ENCODE peak calls at places on chromosomes 2 and 18, in six cellular contexts. One of them, this sample, is unnamed. For H3K36me3 and H3K27me3, the result is how much of the 10 kb centered on the place peaks cover.

GRCh38 chr2:190407246-190407661 is 901 bp upstream of the MFSD6 start:
- DNase-seq in heart right ventricle: no peak
- DNase-seq in cardiac muscle cell: no peak
- DNase-seq in H1: no peak
- DNase-seq in tibial nerve: no peak
- DNase-seq in thoracic aorta: no peak
- DNase-seq in this sample: no peak

GRCh38 chr18:7023581-7023980 is 94.0 kb downstream of the LAMA1 start:
- DNase-seq in cardiac muscle cell: no peak
- DNase-seq in thoracic aorta: no peak
- DNase-seq in tibial nerve: no peak
- DNase-seq in H1: no peak
- DNase-seq in heart right ventricle: no peak
- DNase-seq in this sample: no peak

GRCh38 chr2:191686079-191686478 is 8.1 kb downstream of the NABP1 start:
- DNase-seq in cardiac muscle cell: no peak
- DNase-seq in H1: no peak
- DNase-seq in thoracic aorta: no peak
- DNase-seq in tibial nerve: no peak
- DNase-seq in heart right ventricle: no peak
- DNase-seq in this sample: no peak

GRCh38 chr2:145186303-145186702 is 666.4 kb upstream of the ZEB2 start:
- DNase-seq in thoracic aorta: no peak
- DNase-seq in heart right ventricle: no peak
- DNase-seq in tibial nerve: peak
- DNase-seq in cardiac muscle cell: no peak
- DNase-seq in H1: peak
- DNase-seq in this sample: peak

GRCh38 chr2:40488101-40488598 is 36.3 kb upstream of the SLC8A1 start:
- DNase-seq in cardiac muscle cell: peak
- DNase-seq in heart right ventricle: no peak
- DNase-seq in thoracic aorta: no peak
- DNase-seq in tibial nerve: no peak
- DNase-seq in H1: no peak
- DNase-seq in this sample: no peak

GRCh38 chr18:77055429-77056310 is 76.9 kb downstream of the MBP start:
- DNase-seq in tibial nerve: no peak
- DNase-seq in H1: no peak
- DNase-seq in cardiac muscle cell: no peak
- DNase-seq in thoracic aorta: no peak
- DNase-seq in heart right ventricle: peak
- DNase-seq in this sample: no peak

GRCh38 chr2:96091141-96091710 is 25.1 kb downstream of the ADRA2B start:
- DNase-seq in cardiac muscle cell: no peak
- DNase-seq in thoracic aorta: no peak
- DNase-seq in H1: peak
- DNase-seq in tibial nerve: no peak
- DNase-seq in heart right ventricle: no peak
- DNase-seq in this sample: peak

GRCh38 chr2:109209412-109209811 is 80.4 kb downstream of the SH3RF3 start:
- DNase-seq in H1: no peak
- DNase-seq in thoracic aorta: no peak
- DNase-seq in heart right ventricle: no peak
- DNase-seq in cardiac muscle cell: no peak
- DNase-seq in tibial nerve: no peak
- DNase-seq in this sample: no peak

GRCh38 chr2:221562226-221562625 is 9.9 kb downstream of the EPHA4 start:
- DNase-seq in heart right ventricle: no peak
- DNase-seq in H1: no peak
- DNase-seq in cardiac muscle cell: no peak
- DNase-seq in thoracic aorta: no peak
- DNase-seq in tibial nerve: no peak
- DNase-seq in this sample: no peak

GRCh38 chr18:34492652-34493051 is 217.4 kb upstream of the DTNA start:
- DNase-seq in H1: no peak
- DNase-seq in tibial nerve: no peak
- DNase-seq in heart right ventricle: no peak
- DNase-seq in thoracic aorta: no peak
- DNase-seq in cardiac muscle cell: no peak
- DNase-seq in this sample: peak

GRCh38 chr2:43193996-43194869 is 32.2 kb downstream of the ZFP36L2 start:
- DNase-seq in tibial nerve: no peak
- DNase-seq in H1: no peak
- DNase-seq in thoracic aorta: no peak
- DNase-seq in heart right ventricle: no peak
- DNase-seq in cardiac muscle cell: no peak
- DNase-seq in this sample: no peak

GRCh38 chr2:43190305-43191052 is 35.9 kb downstream of the ZFP36L2 start:
- DNase-seq in cardiac muscle cell: no peak
- DNase-seq in thoracic aorta: no peak
- DNase-seq in H1: no peak
- DNase-seq in heart right ventricle: no peak
- DNase-seq in tibial nerve: no peak
- DNase-seq in this sample: no peak

GRCh38 chr2:43192039-43192438 is 34.4 kb downstream of the ZFP36L2 start:
- DNase-seq in heart right ventricle: no peak
- DNase-seq in tibial nerve: no peak
- DNase-seq in H1: no peak
- DNase-seq in thoracic aorta: no peak
- DNase-seq in cardiac muscle cell: no peak
- DNase-seq in this sample: peak

GRCh38 chr2:43192939-43193651 is 33.3 kb downstream of the ZFP36L2 start:
- DNase-seq in tibial nerve: no peak
- DNase-seq in cardiac muscle cell: no peak
- DNase-seq in thoracic aorta: no peak
- DNase-seq in H1: no peak
- DNase-seq in heart right ventricle: no peak
- DNase-seq in this sample: no peak

GRCh38 chr2:43193652-43193995 is 32.8 kb downstream of the ZFP36L2 start:
- DNase-seq in H1: no peak
- DNase-seq in tibial nerve: no peak
- DNase-seq in cardiac muscle cell: no peak
- DNase-seq in heart right ventricle: no peak
- DNase-seq in thoracic aorta: no peak
- DNase-seq in this sample: no peak
- H3K4me3 ChIP-seq in H1: no peak
- H3K4me3 ChIP-seq in tibial nerve: no peak
- H3K4me3 ChIP-seq in cardiac muscle cell: no peak
- H3K4me3 ChIP-seq in heart right ventricle: no peak
- H3K4me3 ChIP-seq in thoracic aorta: no peak
- H3K4me3 ChIP-seq in this sample: no peak

GRCh38 chr2:27369471-27370025 is 590 bp downstream of the EIF2B4 start:
- DNase-seq in H1: peak
- DNase-seq in tibial nerve: no peak
- DNase-seq in thoracic aorta: no peak
- DNase-seq in cardiac muscle cell: no peak
- DNase-seq in heart right ventricle: no peak
- DNase-seq in this sample: peak
- H3K36me3 ChIP-seq in H1: under half
- H3K36me3 ChIP-seq in tibial nerve: under half
- H3K36me3 ChIP-seq in thoracic aorta: half or more
- H3K36me3 ChIP-seq in cardiac muscle cell: under half
- H3K36me3 ChIP-seq in heart right ventricle: under half
- H3K36me3 ChIP-seq in this sample: under half

GRCh38 chr2:118810766-118811165 is 36.7 kb downstream of the EN1 start:
- DNase-seq in thoracic aorta: no peak
- DNase-seq in tibial nerve: no peak
- DNase-seq in heart right ventricle: no peak
- DNase-seq in H1: no peak
- DNase-seq in cardiac muscle cell: no peak
- DNase-seq in this sample: no peak
- H3K27me3 ChIP-seq in thoracic aorta: under half
- H3K27me3 ChIP-seq in tibial nerve: under half
- H3K27me3 ChIP-seq in heart right ventricle: half or more
- H3K27me3 ChIP-seq in H1: under half
- H3K27me3 ChIP-seq in cardiac muscle cell: under half
- H3K27me3 ChIP-seq in this sample: under half

GRCh38 chr2:26302846-26303245 is 43.1 kb upstream of the SELENOI start:
- DNase-seq in heart right ventricle: no peak
- DNase-seq in thoracic aorta: no peak
- DNase-seq in H1: no peak
- DNase-seq in tibial nerve: no peak
- DNase-seq in cardiac muscle cell: no peak
- DNase-seq in this sample: no peak

GRCh38 chr2:26298286-26298637 is 47.7 kb upstream of the SELENOI start:
- DNase-seq in cardiac muscle cell: no peak
- DNase-seq in H1: no peak
- DNase-seq in thoracic aorta: no peak
- DNase-seq in tibial nerve: no peak
- DNase-seq in heart right ventricle: no peak
- DNase-seq in this sample: peak

GRCh38 chr2:26298638-26299393 is 47.1 kb upstream of the SELENOI start:
- DNase-seq in tibial nerve: no peak
- DNase-seq in heart right ventricle: no peak
- DNase-seq in cardiac muscle cell: peak
- DNase-seq in thoracic aorta: no peak
- DNase-seq in H1: peak
- DNase-seq in this sample: peak

GRCh38 chr2:26299488-26300092 is 46.4 kb upstream of the SELENOI start:
- DNase-seq in tibial nerve: no peak
- DNase-seq in cardiac muscle cell: peak
- DNase-seq in heart right ventricle: no peak
- DNase-seq in thoracic aorta: no peak
- DNase-seq in H1: peak
- DNase-seq in this sample: peak

GRCh38 chr2:26300234-26300641 is 45.7 kb upstream of the SELENOI start:
- DNase-seq in H1: no peak
- DNase-seq in thoracic aorta: no peak
- DNase-seq in heart right ventricle: no peak
- DNase-seq in cardiac muscle cell: no peak
- DNase-seq in tibial nerve: no peak
- DNase-seq in this sample: no peak
- H3K4me3 ChIP-seq in H1: peak
- H3K4me3 ChIP-seq in thoracic aorta: peak
- H3K4me3 ChIP-seq in heart right ventricle: no peak
- H3K4me3 ChIP-seq in cardiac muscle cell: peak
- H3K4me3 ChIP-seq in tibial nerve: peak
- H3K4me3 ChIP-seq in this sample: no peak

GRCh38 chr2:21781962-21782361 is 658.2 kb downstream of the TDRD15 start:
- DNase-seq in tibial nerve: no peak
- DNase-seq in thoracic aorta: no peak
- DNase-seq in heart right ventricle: no peak
- DNase-seq in H1: no peak
- DNase-seq in cardiac muscle cell: no peak
- DNase-seq in this sample: no peak
- H3K36me3 ChIP-seq in tibial nerve: under half
- H3K36me3 ChIP-seq in thoracic aorta: under half
- H3K36me3 ChIP-seq in heart right ventricle: under half
- H3K36me3 ChIP-seq in H1: under half
- H3K36me3 ChIP-seq in cardiac muscle cell: under half
- H3K36me3 ChIP-seq in this sample: under half

DNA sequence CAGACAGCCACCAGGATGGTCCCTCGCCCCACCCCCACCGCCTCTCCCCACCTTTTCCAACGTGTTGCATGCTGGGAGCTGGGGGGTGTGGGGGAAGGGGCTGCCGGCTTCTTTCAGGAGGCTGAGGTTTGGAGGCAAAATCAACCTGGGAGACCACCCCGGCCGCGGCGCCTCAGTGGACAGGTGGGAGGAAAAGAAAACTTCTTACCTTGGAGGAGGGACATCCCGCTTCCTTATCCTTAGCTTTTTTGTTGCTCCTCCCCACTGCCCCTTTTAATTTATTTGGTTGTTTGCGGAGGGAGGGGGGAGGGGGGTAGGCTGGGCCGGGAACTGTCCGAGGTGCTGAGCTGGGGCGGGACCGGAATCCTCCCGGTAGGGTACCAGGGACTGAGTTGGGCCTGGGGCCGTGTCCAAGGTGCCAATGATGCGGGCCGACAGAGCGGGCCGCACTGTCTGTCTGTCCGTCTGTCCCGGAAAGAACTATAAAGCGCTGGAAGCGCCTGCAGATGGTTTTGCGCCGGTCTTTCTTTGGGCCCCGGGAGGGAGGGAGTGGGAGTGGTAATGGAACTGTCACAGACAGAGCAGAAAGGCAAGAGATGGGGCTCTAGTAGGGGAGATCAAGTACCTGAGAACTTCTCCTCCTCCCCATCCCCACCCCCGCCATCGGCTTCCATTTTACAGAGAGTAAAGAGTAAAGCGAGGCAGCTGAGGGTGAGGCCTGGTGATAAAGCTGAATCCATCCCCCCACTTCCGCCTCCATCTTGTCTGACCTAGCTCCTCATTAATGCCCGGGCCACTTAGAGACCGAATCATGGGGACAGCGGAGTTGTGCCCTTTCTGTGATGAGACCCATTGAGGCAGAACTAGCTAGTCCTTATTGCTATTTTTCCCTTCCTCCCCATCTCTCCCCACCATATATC is 2.4 kb downstream of the CDK5R2 start:
- DNase-seq in tibial nerve: no peak
- DNase-seq in cardiac muscle cell: peak
- DNase-seq in H1: peak
- DNase-seq in heart right ventricle: no peak
- DNase-seq in thoracic aorta: no peak
- DNase-seq in this sample: peak
- H3K27me3 ChIP-seq in tibial nerve: under half
- H3K27me3 ChIP-seq in cardiac muscle cell: half or more
- H3K27me3 ChIP-seq in H1: half or more
- H3K27me3 ChIP-seq in heart right ventricle: half or more
- H3K27me3 ChIP-seq in thoracic aorta: under half
- H3K27me3 ChIP-seq in this sample: half or more